ENCODE peak calls at places on chromosomes 12 and 14, in six cellular contexts. Y, J, Z, L, G and X are unnamed samples.

GRCh38 chr12:27667540-27667939 is 28.7 kb upstream of the REP15 start:
- DNase-seq in Y (peak; percentile 76), J (no peak), Z (no peak), L (peak; percentile 30), G (no peak), X (no peak)

GRCh38 chr12:68310370-68310769 is 21.8 kb downstream of the MDM1 start:
- DNase-seq in Y (peak; percentile 95), J (no peak), Z (no peak), L (peak; percentile 42), G (no peak), X (no peak)

GRCh38 chr12:105986779-105987686 is 151.7 kb downstream of the NUAK1 start:
- DNase-seq in Y (peak; percentile 95), J (peak; percentile 46), Z (no peak), L (peak; percentile 92), G (no peak), X (no peak)

GRCh38 chr12:63045020-63045860 is 105.8 kb downstream of the AVPR1A start:
- DNase-seq in Y (peak; percentile 56), J (peak; percentile 86), Z (no peak), L (peak; percentile 16), G (no peak), X (no peak)

GRCh38 chr14:80167793-80168448 is 43.4 kb downstream of the DIO2 start:
- DNase-seq in Y (no peak), J (no peak), Z (no peak), L (no peak), G (no peak), X (no peak)

GRCh38 chr14:100384819-100385813 is 62.0 kb downstream of the SLC25A47 start:
- DNase-seq in Y (peak; percentile 81), J (peak; percentile 48), Z (no peak), L (peak; percentile 77), G (no peak), X (no peak)

GRCh38 chr12:68100241-68100640 is 59.3 kb downstream of the IFNG start:
- DNase-seq in Y (no peak), J (no peak), Z (no peak), L (no peak), G (no peak), X (no peak)

GRCh38 chr12:64801381-64801780 is 23.1 kb upstream of the TBC1D30 start:
- DNase-seq in Y (no peak), J (no peak), Z (no peak), L (no peak), G (no peak), X (no peak)

GRCh38 chr14:33332497-33332896 is 393.8 kb downstream of the NPAS3 start:
- DNase-seq in Y (no peak), J (no peak), Z (no peak), L (no peak), G (no peak), X (no peak)

GRCh38 chr12:41970744-41971143 is 173.9 kb downstream of the GXYLT1 start:
- DNase-seq in Y (no peak), J (no peak), Z (no peak), L (no peak), G (no peak), X (no peak)

GRCh38 chr12:51593539-51593938 is 2.5 kb downstream of the SCN8A start:
- DNase-seq in Y (peak; percentile 79), J (peak; percentile 32), Z (no peak), L (peak; percentile 67), G (no peak), X (peak; percentile 46)

GRCh38 chr12:102781117-102781516 is 135.9 kb downstream of the PAH start:
- DNase-seq in Y (no peak), J (no peak), Z (no peak), L (no peak), G (no peak), X (no peak)

GRCh38 chr12:132286912-132287311 is 42.5 kb downstream of the GALNT9 start:
- DNase-seq in Y (no peak), J (no peak), Z (no peak), L (no peak), G (no peak), X (no peak)

GRCh38 chr12:87368259-87368658 is 660.9 kb downstream of the C12orf50 start:
- DNase-seq in Y (no peak), J (no peak), Z (no peak), L (no peak), G (no peak), X (no peak)

GRCh38 chr14:57212919-57213318 is 55.8 kb downstream of the EXOC5 start:
- DNase-seq in Y (peak; percentile 7), J (no peak), Z (no peak), L (no peak), G (no peak), X (no peak)

GRCh38 chr12:64171715-64172114 is 50.4 kb downstream of the KICS2 start:
- DNase-seq in Y (peak; percentile 67), J (peak; percentile 72), Z (no peak), L (peak; percentile 77), G (no peak), X (no peak)

GRCh38 chr12:116184766-116185165 is 92.7 kb downstream of the MED13L start:
- DNase-seq in Y (no peak), J (no peak), Z (no peak), L (peak; percentile 28), G (no peak), X (no peak)

GRCh38 chr14:46920542-46920941 is 269.0 kb upstream of the RPL10L start:
- DNase-seq in Y (no peak), J (no peak), Z (no peak), L (no peak), G (no peak), X (no peak)

GRCh38 chr14:103408491-103409155 is 23.4 kb downstream of the MARK3 start:
- DNase-seq in Y (peak; percentile 13), J (peak; percentile 78), Z (no peak), L (peak; percentile 26), G (no peak), X (no peak)

GRCh38 chr14:54922598-54922997 is 20.0 kb upstream of the GCH1 start:
- DNase-seq in Y (peak; percentile 27), J (no peak), Z (no peak), L (no peak), G (no peak), X (no peak)

GRCh38 chr12:55965941-55966407 is at the start of gene PMEL:
- DNase-seq in Y (no peak), J (peak; percentile 56), Z (peak; percentile 66), L (peak; percentile 45), G (peak; percentile 64), X (peak; percentile 65)

GRCh38 chr12:50828121-50828520 is 14.6 kb upstream of the TMPRSS12 start:
- DNase-seq in Y (no peak), J (no peak), Z (no peak), L (no peak), G (no peak), X (no peak)

GRCh38 chr12:126474703-126475102 is 1409.5 kb downstream of the AACS start:
- DNase-seq in Y (no peak), J (no peak), Z (no peak), L (no peak), G (no peak), X (no peak)

GRCh38 chr12:120118710-120119097 is 2.2 kb upstream of the RAB35 start:
- DNase-seq in Y (peak; percentile 43), J (no peak), Z (no peak), L (no peak), G (no peak), X (no peak)

GRCh38 chr14:28141662-28142061 is 624.9 kb upstream of the FOXG1 start:
- DNase-seq in Y (no peak), J (no peak), Z (no peak), L (no peak), G (no peak), X (no peak)

GRCh38 chr14:64438181-64438839 is 27.0 kb upstream of the AKAP5 start:
- DNase-seq in Y (peak; percentile 87), J (peak; percentile 28), Z (no peak), L (peak; percentile 77), G (no peak), X (no peak)

GRCh38 chr12:77788231-77789168 is 42.2 kb upstream of the NAV3 start:
- DNase-seq in Y (no peak), J (peak; percentile 29), Z (no peak), L (no peak), G (no peak), X (no peak)

GRCh38 chr14:36176524-36176923 is at the start of gene PTCSC3:
- DNase-seq in Y (no peak), J (no peak), Z (no peak), L (no peak), G (no peak), X (no peak)
- H3K23ac ChIP-seq in Y (no peak within 1 kb of the TSS), J (no peak within 1 kb of the TSS), Z (no peak within 1 kb of the TSS), L (no peak within 1 kb of the TSS), G (no peak within 1 kb of the TSS), X (no peak within 1 kb of the TSS)

GRCh38 chr14:26845106-26845818 is 247.4 kb upstream of the NOVA1 start:
- DNase-seq in Y (no peak), J (no peak), Z (no peak), L (no peak), G (no peak), X (no peak)
- H3K23ac ChIP-seq in Y (no peak overlapping the region), J (no peak overlapping the region), Z (no peak overlapping the region), L (no peak overlapping the region), G (no peak overlapping the region), X (no peak overlapping the region)

GRCh38 chr12:113059071-113059595 is 2.6 kb downstream of the DTX1 start:
- DNase-seq in Y (no peak), J (no peak), Z (no peak), L (no peak), G (no peak), X (no peak)
- H3K23ac ChIP-seq in Y (no peak overlapping the region), J (no peak overlapping the region), Z (no peak overlapping the region), L (no peak overlapping the region), G (no peak overlapping the region), X (no peak overlapping the region)

GRCh38 chr14:92783813-92784431 is 10.2 kb upstream of the GOLGA5 start:
- DNase-seq in Y (peak; percentile 75), J (peak; percentile 53), Z (no peak), L (peak; percentile 80), G (no peak), X (peak; percentile 11)

GRCh38 chr14:92787554-92787953 is 6.6 kb upstream of the GOLGA5 start:
- DNase-seq in Y (no peak), J (no peak), Z (no peak), L (no peak), G (no peak), X (no peak)

GRCh38 chr14:92789457-92790089 is 4.5 kb upstream of the GOLGA5 start:
- DNase-seq in Y (peak; percentile 5), J (peak; percentile 15), Z (no peak), L (peak; percentile 19), G (no peak), X (no peak)

GRCh38 chr14:92786427-92786756 is 7.7 kb upstream of the GOLGA5 start:
- DNase-seq in Y (no peak), J (no peak), Z (no peak), L (no peak), G (no peak), X (no peak)

DNA sequence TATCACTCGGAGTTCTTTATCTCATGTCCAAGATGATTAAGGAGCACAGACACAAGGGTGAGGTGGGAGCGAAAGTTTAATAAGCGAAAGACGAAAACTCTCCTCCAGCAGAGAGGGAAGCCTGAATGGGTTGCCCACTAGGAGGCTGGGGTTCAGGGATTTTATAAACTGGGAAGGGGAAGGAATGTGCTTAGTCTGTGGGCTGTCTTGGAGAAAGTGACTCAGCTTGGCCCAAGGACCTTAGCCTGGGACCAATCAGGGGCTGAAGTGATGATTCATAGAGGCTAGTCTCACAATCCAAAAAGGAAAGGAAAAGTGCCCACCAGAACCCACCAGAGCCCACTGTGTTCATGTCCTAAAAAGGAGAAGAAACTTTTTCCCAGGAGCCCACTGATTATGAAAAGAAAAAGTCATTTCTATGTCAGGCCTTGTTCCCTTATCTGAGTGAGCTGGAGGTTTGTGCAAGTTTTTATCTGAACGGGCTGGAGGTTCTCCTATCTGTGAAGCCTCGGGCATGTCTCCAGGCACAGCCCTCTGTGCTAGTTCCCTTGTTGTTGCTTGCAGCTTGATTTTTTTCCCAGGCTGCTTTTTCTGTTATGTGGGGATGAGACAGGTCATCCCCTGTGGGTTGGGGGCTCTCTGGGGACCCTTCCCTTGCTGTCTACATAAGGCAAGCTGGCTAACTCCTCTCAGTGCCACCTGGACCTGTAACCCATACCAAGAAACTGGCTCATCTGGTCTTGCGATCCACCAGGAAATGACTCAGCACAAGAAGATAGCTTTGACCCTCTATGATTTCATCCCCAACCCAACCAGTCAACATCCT is 8.3 kb upstream of the GOLGA5 start:
- DNase-seq in Y (peak; percentile 91), J (peak; percentile 73), Z (peak; percentile 29), L (peak; percentile 94), G (no peak), X (no peak)
- H3K23ac ChIP-seq in Y (peak overlapping the region; percentile 47), J (no peak overlapping the region), Z (no peak overlapping the region), L (no peak overlapping the region), G (no peak overlapping the region), X (no peak overlapping the region)